ENCODE peak calls at places on chromosomes 6 and 20, in six cellular contexts. Q is upper lobe of left lung; A is ascending aorta; W is tibial artery; Z is astrocyte; P is CD8-positive, alpha-beta memory T cell. S is an unnamed sample. For H3K36me3, the result is how much of the 10 kb centered on the place peaks cover.

GRCh38 chr6:158718431-158719126 is 68.7 kb downstream of the SYTL3 start:
- DNase-seq in P (no peak), Z (no peak), A (no peak), Q (no peak), W (no peak), S (no peak)

GRCh38 chr20:4234128-4234527 is 218.8 kb upstream of the RNF24 start:
- DNase-seq in Z (peak), W (peak), A (peak), P (no peak), Q (no peak), S (peak)

GRCh38 chr6:42418739-42419138 is 33.0 kb downstream of the TRERF1 start:
- DNase-seq in P (no peak), W (no peak), Q (no peak), Z (no peak), A (no peak), S (no peak)

GRCh38 chr20:44309763-44310663 is 989 bp downstream of the FITM2 start:
- DNase-seq in Q (peak), P (no peak), A (no peak), W (peak), Z (peak), S (no peak)

GRCh38 chr6:8420031-8420588 is 15.2 kb downstream of the SLC35B3 start:
- DNase-seq in P (no peak), Z (no peak), W (no peak), Q (no peak), A (no peak), S (no peak)

GRCh38 chr6:27205375-27206278 is 41.9 kb upstream of the PRSS16 start:
- DNase-seq in W (no peak), A (no peak), Q (no peak), P (no peak), Z (no peak), S (no peak)

GRCh38 chr20:10984899-10985298 is 311.1 kb upstream of the JAG1 start:
- DNase-seq in P (no peak), A (no peak), Q (no peak), Z (no peak), W (no peak), S (no peak)

GRCh38 chr6:145898376-145898775 is 65.8 kb downstream of the SHPRH start:
- DNase-seq in Q (no peak), W (no peak), Z (no peak), P (no peak), A (no peak), S (no peak)

GRCh38 chr20:60117040-60117439 is 158.8 kb downstream of the CDH26 start:
- DNase-seq in Q (no peak), A (no peak), P (no peak), W (no peak), Z (no peak), S (no peak)

GRCh38 chr6:32081168-32081624 is 27.9 kb downstream of the TNXB start:
- DNase-seq in Q (no peak), A (peak), Z (peak), W (peak), P (no peak), S (peak)

GRCh38 chr20:6265204-6265904 is 142.5 kb upstream of the FERMT1 start:
- DNase-seq in Q (no peak), Z (peak), W (no peak), A (no peak), P (no peak), S (no peak)

GRCh38 chr6:47655719-47656595 is 42.4 kb upstream of the ADGRF4 start:
- DNase-seq in Q (no peak), W (no peak), Z (peak), A (no peak), P (no peak), S (no peak)

GRCh38 chr6:54624779-54625178 is 221.8 kb upstream of the FAM83B start:
- DNase-seq in Z (peak), A (no peak), Q (no peak), P (no peak), W (no peak), S (no peak)

GRCh38 chr6:89987830-89988229 is 93.6 kb downstream of the GJA10 start:
- DNase-seq in P (no peak), Z (no peak), W (no peak), Q (no peak), A (no peak), S (no peak)

GRCh38 chr6:56091159-56091869 is 156.1 kb downstream of the COL21A1 start:
- DNase-seq in Q (no peak), A (no peak), P (no peak), Z (peak), W (no peak), S (no peak)

GRCh38 chr20:35474504-35474903 is 19.1 kb downstream of the CEP250 start:
- DNase-seq in W (no peak), Z (no peak), A (no peak), Q (no peak), P (no peak), S (no peak)

GRCh38 chr6:134873500-134874388 is 76.2 kb downstream of the ALDH8A1 start:
- DNase-seq in A (no peak), Q (no peak), P (no peak), W (no peak), Z (no peak), S (no peak)

GRCh38 chr6:41689171-41690008 is 46.0 kb downstream of the TFEB start:
- DNase-seq in W (no peak), P (no peak), A (no peak), Z (no peak), Q (no peak), S (no peak)

GRCh38 chr20:1883986-1884385 is 11.2 kb upstream of the SIRPA start:
- DNase-seq in P (no peak), W (no peak), Q (no peak), Z (no peak), A (no peak), S (no peak)

GRCh38 chr6:142152731-142153130 is 5.7 kb downstream of the VTA1 start:
- DNase-seq in Q (no peak), P (no peak), A (no peak), W (no peak), Z (peak), S (no peak)

GRCh38 chr6:62262283-62262682 is 23.7 kb downstream of the KHDRBS2 start:
- DNase-seq in Z (no peak), W (no peak), A (no peak), P (no peak), Q (no peak), S (no peak)

GRCh38 chr20:35277531-35278395 is at the start of gene MMP24OS:
- DNase-seq in Q (peak), P (peak), A (peak), Z (peak), W (peak), S (peak)

GRCh38 chr6:12527339-12527738 is 189.2 kb upstream of the PHACTR1 start:
- DNase-seq in W (no peak), P (no peak), Z (peak), A (no peak), Q (no peak), S (no peak)

GRCh38 chr6:159778131-159778530 is 11.3 kb downstream of the TCP1 start:
- DNase-seq in A (no peak), P (no peak), Q (no peak), Z (no peak), W (no peak), S (no peak)

GRCh38 chr6:4319992-4320683 is 184.8 kb upstream of the ECI2 start:
- DNase-seq in Z (peak), W (no peak), P (no peak), Q (no peak), A (no peak), S (no peak)

GRCh38 chr6:81981812-81982211 is 229.3 kb upstream of the TENT5A start:
- DNase-seq in Z (peak), Q (no peak), P (no peak), W (no peak), A (no peak), S (no peak)

GRCh38 chr20:32190608-32191415 is 16.7 kb downstream of the PLAGL2 start:
- DNase-seq in Z (no peak), Q (no peak), W (no peak), P (no peak), A (no peak), S (no peak)

GRCh38 chr20:42352096-42352495 is 733.9 kb upstream of the CHD6 start:
- DNase-seq in A (no peak), Q (no peak), Z (no peak), P (no peak), W (no peak), S (no peak)
- H3K4me3 ChIP-seq in A (no peak), Q (no peak), Z (no peak), P (no peak), W (no peak), S (no peak)

DNA sequence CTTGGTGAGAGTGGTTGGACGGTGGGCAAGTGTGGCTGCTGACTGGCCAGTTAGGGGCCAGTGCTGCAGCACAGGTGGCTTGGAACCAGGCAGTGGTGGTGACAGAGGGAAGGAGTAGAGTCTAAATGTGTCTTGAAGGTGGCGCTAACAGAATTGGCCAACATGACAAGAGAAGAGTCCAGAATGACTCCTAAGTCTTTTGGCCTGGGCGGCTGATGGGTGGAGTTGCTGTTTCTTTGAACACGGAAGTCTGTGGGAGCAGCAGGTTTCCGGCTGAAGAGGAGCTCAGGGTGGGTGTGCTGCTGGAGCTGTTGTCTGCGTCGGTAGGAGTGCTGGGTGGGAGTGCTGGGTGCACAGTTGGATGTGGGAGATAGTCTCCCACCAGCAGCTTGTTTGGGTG is 10.1 kb downstream of the LSM14B start:
- DNase-seq in Z (no peak), A (no peak), W (no peak), P (no peak), Q (no peak), S (no peak)
- H3K36me3 ChIP-seq in Z (half or more), A (half or more), W (half or more), P (half or more), Q (half or more), S (half or more)

DNA sequence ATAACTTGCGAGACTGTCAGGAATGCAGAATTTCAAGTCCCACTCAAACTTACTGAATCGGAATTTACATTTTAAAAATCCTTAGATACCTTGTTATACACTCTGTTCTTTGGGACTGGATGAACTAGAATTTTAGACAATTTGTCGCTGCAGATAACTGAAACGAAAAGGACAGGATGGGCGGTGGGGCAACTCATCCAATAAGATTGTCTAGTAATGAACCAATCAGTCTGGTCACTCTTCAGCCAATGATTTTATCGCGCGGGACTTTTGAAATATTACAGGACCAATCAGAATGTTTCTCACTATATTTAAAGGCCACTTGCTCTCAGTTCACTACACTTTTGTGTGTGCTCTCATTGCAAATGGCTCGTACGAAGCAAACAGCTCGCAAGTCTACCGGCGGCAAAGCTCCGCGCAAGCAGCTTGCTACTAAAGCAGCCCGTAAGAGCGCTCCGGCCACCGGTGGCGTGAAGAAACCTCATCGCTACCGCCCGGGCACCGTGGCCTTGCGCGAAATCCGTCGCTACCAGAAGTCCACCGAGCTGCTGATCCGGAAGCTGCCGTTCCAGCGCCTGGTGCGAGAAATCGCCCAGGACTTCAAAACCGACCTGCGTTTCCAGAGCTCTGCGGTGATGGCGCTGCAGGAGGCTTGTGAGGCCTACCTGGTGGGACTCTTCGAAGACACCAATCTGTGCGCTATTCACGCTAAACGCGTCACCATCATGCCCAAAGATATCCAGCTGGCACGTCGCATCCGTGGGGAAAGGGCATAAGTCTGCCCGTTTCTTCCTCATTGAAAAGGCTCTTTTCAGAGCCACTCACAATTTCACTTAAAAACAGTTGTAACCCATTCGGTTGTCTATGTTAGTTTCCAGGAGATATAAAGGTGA is 41.9 kb upstream of the HFE start:
- DNase-seq in A (peak), Z (peak), W (peak), Q (peak), P (peak), S (peak)
- H3K27ac ChIP-seq in A (peak), Z (peak), W (peak), Q (peak), P (peak), S (peak)

GRCh38 chr6:151380848-151381205 is 10.5 kb downstream of the ZBTB2 start:
- DNase-seq in A (no peak), Q (no peak), P (no peak), Z (no peak), W (no peak), S (no peak)

GRCh38 chr6:151377095-151377494 is 14.3 kb downstream of the ZBTB2 start:
- DNase-seq in P (no peak), Z (no peak), W (no peak), Q (no peak), A (no peak), S (no peak)

GRCh38 chr6:151381722-151382121 is 9.6 kb downstream of the ZBTB2 start:
- DNase-seq in Z (no peak), P (no peak), Q (no peak), A (no peak), W (no peak), S (no peak)

GRCh38 chr6:151376440-151376839 is 14.9 kb downstream of the ZBTB2 start:
- DNase-seq in P (no peak), Q (no peak), A (peak), W (no peak), Z (no peak), S (no peak)

GRCh38 chr6:151379933-151380847 is 11.2 kb downstream of the ZBTB2 start:
- DNase-seq in Q (no peak), Z (no peak), P (no peak), W (no peak), A (peak), S (no peak)
- H3K4me3 ChIP-seq in Q (peak), Z (no peak), P (peak), W (peak), A (peak), S (peak)

DNA sequence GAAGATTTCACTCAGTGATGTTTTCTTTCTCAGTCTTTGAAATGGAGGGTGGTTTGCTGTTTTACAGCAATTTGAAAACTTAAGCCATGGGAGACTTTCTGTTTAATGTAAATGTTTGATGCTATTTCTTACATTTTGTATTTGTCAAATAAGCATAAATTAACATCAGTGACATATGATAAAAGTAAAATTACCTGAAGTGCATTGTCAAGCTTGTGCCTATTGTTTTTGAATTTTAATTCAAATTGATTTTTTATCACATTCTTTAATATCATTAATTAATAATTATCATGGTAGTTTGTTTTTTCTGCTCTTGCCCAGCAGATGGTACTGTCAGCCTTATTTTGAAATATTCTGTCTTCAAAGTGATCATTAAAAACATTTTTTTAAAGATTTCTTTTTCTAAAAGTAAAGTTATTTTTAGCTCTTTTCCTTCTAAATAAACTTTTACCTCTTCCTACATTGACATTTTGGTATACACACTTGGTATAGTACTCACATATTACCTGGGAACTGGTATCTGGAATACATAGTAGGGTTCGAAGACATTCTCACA is 29.1 kb downstream of the L3MBTL3 start:
- DNase-seq in Z (no peak), W (no peak), A (no peak), P (no peak), Q (no peak), S (no peak)
- H3K36me3 ChIP-seq in Z (under half), W (under half), A (under half), P (under half), Q (under half), S (under half)

S was measured in thoracic aorta.